ENCODE peak calls at places on chromosomes 3 and 15, in six cellular contexts. D, J, R, O, T and W are unnamed samples. For H3K4me1 and H3K27me3, the result is how much of the 10 kb centered on the place peaks cover.

GRCh38 chr3:41330465-41330864 is 131.2 kb downstream of the CTNNB1 start:
- DNase-seq in R (no peak), J (no peak), O (no peak), T (no peak), D (no peak), W (peak)

GRCh38 chr3:152564454-152564853 is 270.5 kb upstream of the P2RY1 start:
- DNase-seq in T (no peak), O (no peak), R (no peak), D (no peak), J (no peak), W (no peak)

GRCh38 chr3:197256836-197257444 is 41.5 kb downstream of the DLG1 start:
- DNase-seq in D (no peak), R (no peak), J (no peak), T (peak), O (no peak), W (peak)

GRCh38 chr15:62445244-62445643 is 280.2 kb upstream of the C2CD4B start:
- DNase-seq in T (no peak), J (no peak), O (no peak), D (no peak), R (no peak), W (no peak)

GRCh38 chr3:170440346-170440745 is 21.7 kb downstream of the CLDN11 start:
- DNase-seq in R (no peak), O (no peak), D (no peak), T (no peak), J (no peak), W (no peak)

GRCh38 chr15:60374628-60375081 is 23.1 kb downstream of the ANXA2 start:
- DNase-seq in D (no peak), T (no peak), J (peak), R (peak), O (peak), W (peak)

GRCh38 chr3:197718904-197719303 is 17.8 kb downstream of the RUBCN start:
- DNase-seq in O (peak), D (no peak), R (no peak), J (peak), T (no peak), W (no peak)

GRCh38 chr3:52072020-52072419 is 15.6 kb upstream of the DUSP7 start:
- DNase-seq in D (no peak), T (no peak), O (no peak), J (peak), R (peak), W (no peak)

GRCh38 chr3:115239717-115240116 is 92.6 kb upstream of the ZBTB20 start:
- DNase-seq in R (no peak), T (peak), D (no peak), O (no peak), J (no peak), W (peak)

GRCh38 chr15:29337156-29337959 is 67.7 kb upstream of the NSMCE3 start:
- DNase-seq in J (no peak), O (no peak), D (no peak), T (no peak), R (no peak), W (no peak)

GRCh38 chr15:63497642-63498100 is 6.7 kb upstream of the USP3 start:
- DNase-seq in D (no peak), R (peak), O (no peak), T (no peak), J (peak), W (no peak)

GRCh38 chr15:99421172-99421656 is 144.6 kb upstream of the MEF2A start:
- DNase-seq in R (no peak), O (no peak), D (no peak), T (peak), J (peak), W (peak)

GRCh38 chr3:48268381-48268935 is 27.6 kb downstream of the ZNF589 start:
- DNase-seq in D (no peak), T (no peak), R (peak), J (no peak), O (no peak), W (no peak)

GRCh38 chr3:189049458-189050231 is 122.1 kb upstream of the TPRG1 start:
- DNase-seq in T (no peak), O (peak), R (no peak), D (no peak), J (no peak), W (no peak)

GRCh38 chr3:126816956-126817777 is 113.1 kb downstream of the CHCHD6 start:
- DNase-seq in D (no peak), R (no peak), O (no peak), J (no peak), T (no peak), W (peak)

GRCh38 chr3:189948724-189949045 is 172.0 kb downstream of the P3H2 start:
- DNase-seq in T (no peak), J (no peak), R (no peak), O (no peak), D (no peak), W (no peak)

GRCh38 chr15:56528136-56528535 is 63.2 kb upstream of the MNS1 start:
- DNase-seq in R (no peak), D (no peak), O (no peak), T (no peak), J (no peak), W (no peak)

GRCh38 chr3:189776163-189776824 is 145.1 kb downstream of the TP63 start:
- DNase-seq in R (no peak), J (no peak), T (no peak), O (no peak), D (no peak), W (no peak)

GRCh38 chr3:185796431-185797107 is 28.3 kb downstream of the IGF2BP2 start:
- DNase-seq in J (no peak), R (no peak), D (no peak), T (no peak), O (no peak), W (peak)

GRCh38 chr3:146640955-146641867 is 36.1 kb upstream of the PLSCR5 start:
- DNase-seq in D (no peak), J (no peak), R (no peak), T (no peak), O (peak), W (peak)

GRCh38 chr15:66291816-66292215 is 1.6 kb upstream of the DIS3L start:
- DNase-seq in O (peak), J (no peak), R (no peak), D (no peak), T (no peak), W (no peak)

GRCh38 chr3:132870596-132870995 is 148.4 kb upstream of the NPHP3 start:
- DNase-seq in O (no peak), J (no peak), T (no peak), R (no peak), D (no peak), W (no peak)

GRCh38 chr3:138148503-138148902 is 16.3 kb upstream of the A4GNT start:
- DNase-seq in D (no peak), R (no peak), O (no peak), T (no peak), J (no peak), W (no peak)

GRCh38 chr15:101176625-101177024 is 75.2 kb downstream of the CHSY1 start:
- DNase-seq in R (no peak), D (no peak), O (peak), J (no peak), T (no peak), W (peak)

GRCh38 chr3:19425825-19426224 is 277.5 kb downstream of the KCNH8 start:
- DNase-seq in J (no peak), O (no peak), D (no peak), T (no peak), R (no peak), W (no peak)

GRCh38 chr15:31439328-31439727 is 112.7 kb downstream of the KLF13 start:
- DNase-seq in R (no peak), J (no peak), D (no peak), O (peak), T (no peak), W (no peak)

GRCh38 chr15:28459279-28459678 is 73.5 kb downstream of the GOLGA8G start:
- DNase-seq in T (no peak), D (no peak), O (no peak), J (no peak), R (no peak), W (no peak)

GRCh38 chr3:113063126-113063894 is 72.5 kb downstream of the GTPBP8 start:
- DNase-seq in D (no peak), T (no peak), J (no peak), R (no peak), O (no peak), W (no peak)

GRCh38 chr3:194482196-194482593 is 4.6 kb downstream of the ATP13A3 start:
- DNase-seq in O (no peak), D (no peak), R (no peak), J (no peak), T (no peak), W (no peak)

GRCh38 chr3:194484614-194485013 is 2.2 kb downstream of the ATP13A3 start:
- DNase-seq in R (no peak), O (no peak), T (no peak), J (no peak), D (no peak), W (no peak)

GRCh38 chr3:194483850-194484249 is 3.0 kb downstream of the ATP13A3 start:
- DNase-seq in J (no peak), D (no peak), O (no peak), T (no peak), R (no peak), W (no peak)

GRCh38 chr3:194481525-194482195 is 5.1 kb downstream of the ATP13A3 start:
- DNase-seq in O (no peak), R (no peak), D (no peak), T (no peak), J (no peak), W (no peak)

DNA sequence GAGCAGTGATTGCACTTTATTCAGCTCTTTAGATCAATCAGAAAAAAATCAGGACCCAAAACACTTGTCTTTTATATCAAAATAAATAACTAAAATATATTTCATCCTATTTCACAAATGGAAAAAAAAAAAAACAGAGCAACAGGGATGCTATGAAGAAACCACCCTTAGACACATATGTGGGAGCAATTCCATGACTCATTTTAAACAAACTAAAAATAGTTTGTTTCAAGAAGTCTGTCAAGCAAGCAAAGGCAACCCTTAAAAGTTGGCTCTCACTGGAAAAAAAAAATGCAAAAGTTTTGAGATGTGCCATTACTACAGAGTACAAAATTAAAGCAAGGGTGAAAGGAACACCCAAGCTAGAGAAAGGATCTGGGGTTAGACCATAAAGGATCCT is 5.7 kb downstream of the ATP13A3 start:
- DNase-seq in R (no peak), T (no peak), D (no peak), J (no peak), O (no peak), W (peak)
- H3K27ac ChIP-seq in R (no peak), T (no peak), D (peak), J (no peak), O (no peak), W (peak)

GRCh38 chr3:141406265-141406664 is 38.0 kb downstream of the ZBTB38 start:
- DNase-seq in J (no peak), D (no peak), R (no peak), O (no peak), T (no peak), W (no peak)

GRCh38 chr3:141407817-141408216 is 39.5 kb downstream of the ZBTB38 start:
- DNase-seq in J (no peak), O (no peak), T (no peak), R (no peak), D (no peak), W (no peak)

GRCh38 chr3:141408596-141408995 is 40.3 kb downstream of the ZBTB38 start:
- DNase-seq in T (no peak), J (no peak), D (no peak), O (no peak), R (no peak), W (no peak)

GRCh38 chr3:141405581-141405980 is 37.3 kb downstream of the ZBTB38 start:
- DNase-seq in R (no peak), O (no peak), T (no peak), J (no peak), D (no peak), W (no peak)

DNA sequence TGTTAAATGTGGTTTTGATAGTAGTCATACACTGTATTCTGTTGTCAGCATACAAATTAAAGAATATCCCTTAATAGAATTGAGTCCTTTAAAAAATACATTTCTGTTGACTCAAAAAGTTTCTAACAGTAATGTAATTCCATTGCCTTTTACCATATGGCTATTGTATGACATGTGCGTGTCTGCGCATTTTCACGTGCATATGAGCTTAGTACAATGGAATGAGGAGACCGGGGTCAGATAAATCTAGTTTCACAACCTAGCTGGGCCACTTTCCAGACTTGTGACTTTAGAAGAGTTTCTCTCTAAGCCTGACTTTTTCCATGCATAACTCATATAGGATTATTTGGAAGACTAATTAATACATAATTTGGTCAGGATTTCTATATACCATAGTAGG is 38.7 kb downstream of the ZBTB38 start:
- DNase-seq in D (no peak), O (no peak), R (no peak), T (peak), J (no peak), W (peak)
- H3K4me1 ChIP-seq in D (half or more), O (under half), R (half or more), T (under half), J (half or more), W (under half)

GRCh38 chr15:96348112-96349027 is 17.9 kb downstream of the NR2F2 start:
- DNase-seq in J (no peak), R (no peak), O (no peak), T (peak), D (no peak), W (no peak)
- H3K27me3 ChIP-seq in J (under half), R (under half), O (half or more), T (under half), D (under half), W (half or more)

DNA sequence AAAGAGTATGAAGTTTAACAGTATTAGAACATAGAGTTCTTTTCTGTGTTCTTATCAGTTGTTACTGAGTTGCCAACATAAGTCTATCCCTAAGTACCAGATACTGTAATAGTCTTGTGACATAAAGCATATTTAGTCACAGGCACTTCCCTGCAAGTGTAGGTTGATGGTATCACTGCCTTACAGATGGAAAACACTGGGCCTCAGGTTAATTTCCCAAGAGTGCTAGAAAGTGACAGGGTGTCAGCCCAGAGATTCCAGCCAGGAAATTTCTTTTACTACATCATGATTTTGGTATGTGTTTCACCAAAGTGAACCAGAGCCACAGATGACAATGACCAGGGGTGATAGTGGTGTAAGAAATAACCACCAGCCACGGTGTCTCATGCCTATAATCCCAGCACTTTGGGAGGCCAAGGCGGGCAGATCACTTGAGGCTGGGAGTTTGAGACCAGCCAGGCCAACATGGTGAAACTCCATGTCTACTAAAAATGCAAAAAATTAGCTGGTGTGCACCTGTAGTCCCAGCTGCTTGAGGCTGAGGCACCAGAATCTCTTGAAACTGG is 3.2 kb downstream of the EIF1B start:
- DNase-seq in R (no peak), O (no peak), J (no peak), D (no peak), T (no peak), W (peak)
- H3K27ac ChIP-seq in R (no peak), O (no peak), J (no peak), D (no peak), T (no peak), W (peak)

GRCh38 chr15:98003528-98003927 is 43.0 kb downstream of the ARRDC4 start:
- DNase-seq in T (no peak), D (no peak), O (peak), J (no peak), R (no peak), W (no peak)

GRCh38 chr15:98000249-98001203 is 40.0 kb downstream of the ARRDC4 start:
- DNase-seq in D (no peak), T (no peak), J (no peak), R (no peak), O (no peak), W (no peak)

GRCh38 chr15:98002874-98003273 is 42.4 kb downstream of the ARRDC4 start:
- DNase-seq in R (no peak), T (no peak), D (no peak), O (no peak), J (no peak), W (no peak)

GRCh38 chr15:98002419-98002818 is 41.9 kb downstream of the ARRDC4 start:
- DNase-seq in D (no peak), R (no peak), T (no peak), O (no peak), J (no peak), W (no peak)

DNA sequence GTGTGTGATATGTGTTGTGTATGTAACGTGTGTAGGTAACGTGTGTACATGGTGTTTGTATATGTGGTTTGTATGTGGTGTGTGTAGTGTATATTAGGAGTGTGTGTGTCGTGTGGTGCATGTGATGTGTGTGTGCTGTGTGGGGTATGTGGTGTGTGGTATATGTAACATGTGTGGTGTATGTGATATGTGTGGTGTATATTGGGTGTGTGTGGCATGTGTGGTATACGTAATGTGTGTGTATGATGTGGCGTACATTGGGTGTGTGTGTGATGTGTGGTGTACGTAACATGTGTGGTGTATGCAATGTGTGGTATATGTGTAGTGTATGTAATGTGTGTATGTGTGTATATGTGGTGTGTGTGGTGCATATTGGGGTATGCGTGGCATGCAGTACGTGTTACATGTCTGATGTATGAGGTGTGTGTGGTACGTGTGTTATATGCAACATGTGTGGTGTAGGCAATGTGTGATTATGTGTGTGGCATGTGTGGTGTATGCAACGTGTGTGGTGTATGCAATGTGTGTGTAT is 41.2 kb downstream of the ARRDC4 start:
- DNase-seq in D (no peak), J (no peak), R (no peak), T (no peak), O (no peak), W (no peak)
- H3K4me1 ChIP-seq in D (under half), J (under half), R (under half), T (under half), O (under half), W (under half)

DNA sequence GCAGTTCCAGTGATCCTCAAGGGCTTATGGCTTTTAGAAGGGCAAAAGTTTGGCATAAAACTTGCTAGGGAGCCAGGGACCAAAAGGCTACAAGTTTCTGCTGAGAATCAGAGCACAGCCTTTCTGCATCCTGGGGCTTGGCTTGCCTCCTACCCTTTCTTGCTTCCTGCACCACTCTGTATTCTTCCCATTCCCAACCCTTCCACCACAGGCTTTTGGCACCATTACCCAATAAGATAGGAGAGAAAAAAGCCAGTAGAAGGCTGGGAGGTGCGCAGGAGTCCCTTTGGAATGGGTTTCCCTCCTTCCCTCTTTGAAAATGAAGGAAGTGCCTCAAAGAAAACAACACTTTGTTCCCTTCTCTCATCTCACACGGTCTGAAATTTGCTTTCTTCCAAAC is 268.6 kb downstream of the PDCD6IP start:
- DNase-seq in J (no peak), O (no peak), T (no peak), R (no peak), D (no peak), W (no peak)
- H3K27me3 ChIP-seq in J (under half), O (under half), T (under half), R (under half), D (under half), W (under half)

GRCh38 chr15:46710561-46710960 is 1006.7 kb upstream of the SEMA6D start:
- DNase-seq in O (peak), J (no peak), D (no peak), R (no peak), T (no peak), W (no peak)

GRCh38 chr15:46708226-46708625 is 1009.1 kb upstream of the SEMA6D start:
- DNase-seq in R (no peak), T (no peak), O (no peak), D (no peak), J (no peak), W (no peak)

GRCh38 chr15:46709461-46709860 is 1007.8 kb upstream of the SEMA6D start:
- DNase-seq in R (no peak), J (no peak), O (no peak), D (no peak), T (no peak), W (no peak)

GRCh38 chr15:46703871-46704637 is 1013.3 kb upstream of the SEMA6D start:
- DNase-seq in O (no peak), D (no peak), R (no peak), J (no peak), T (no peak), W (no peak)

GRCh38 chr15:46707452-46707851 is 1009.9 kb upstream of the SEMA6D start:
- DNase-seq in O (no peak), T (no peak), R (no peak), D (no peak), J (no peak), W (no peak)
- H3K27ac ChIP-seq in O (no peak), T (no peak), R (no peak), D (no peak), J (no peak), W (no peak)

DNA sequence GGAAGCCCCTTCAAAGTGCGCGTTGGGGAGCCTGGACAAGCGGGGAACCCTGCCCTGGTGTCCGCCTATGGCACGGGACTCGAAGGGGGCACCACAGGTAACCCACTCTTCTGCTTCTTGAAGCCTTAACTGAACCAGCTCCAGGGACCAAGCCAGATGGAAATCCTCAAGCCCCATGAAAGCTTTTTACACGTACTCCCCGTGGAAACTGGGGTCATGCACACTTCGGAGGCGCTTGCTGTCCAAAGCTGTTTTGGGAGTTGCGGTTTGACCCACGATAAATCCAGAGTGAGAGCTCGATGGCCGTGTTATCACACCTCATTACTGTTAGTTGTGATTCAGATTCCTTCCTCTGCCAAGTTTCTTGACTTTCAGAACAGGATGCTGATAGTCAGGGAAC is 47.5 kb downstream of the DNASE1L3 start:
- DNase-seq in O (no peak), T (peak), J (peak), R (peak), D (no peak), W (peak)
- H3K4me1 ChIP-seq in O (under half), T (under half), J (under half), R (under half), D (under half), W (under half)

GRCh38 chr15:69887018-69887417 is 210.7 kb downstream of the TLE3 start:
- DNase-seq in R (no peak), T (no peak), D (no peak), J (no peak), O (no peak), W (no peak)
- H3K27me3 ChIP-seq in R (under half), T (under half), D (under half), J (under half), O (under half), W (under half)